ENCODE peak calls at places on chromosomes 12 and 14, in ten cellular contexts. G, X, S, L, U, E, O, H, D and V are unnamed samples.

GRCh38 chr12:129877383-129877782 is 26.4 kb downstream of the TMEM132D start:
- DNase-seq in G (no peak), X (no peak), S (no peak), L (no peak), U (no peak), E (no peak), O (no peak), H (no peak), D (no peak), V (no peak)

GRCh38 chr12:93524386-93525133 is 47.9 kb upstream of the SOCS2 start:
- DNase-seq in G (no peak), X (no peak), S (no peak), L (no peak), U (no peak), E (no peak), O (no peak), H (no peak), D (no peak), V (no peak)

GRCh38 chr12:101298426-101298825 is 18.5 kb downstream of the UTP20 start:
- DNase-seq in G (no peak), X (no peak), S (no peak), L (peak), U (no peak), E (no peak), O (no peak), H (no peak), D (no peak), V (no peak)

GRCh38 chr14:95320076-95320895 is 578 bp upstream of the CLMN start:
- DNase-seq in G (no peak), X (no peak), S (no peak), L (no peak), U (no peak), E (no peak), O (peak), H (no peak), D (no peak), V (no peak)

GRCh38 chr14:91369628-91370445 is 47.8 kb downstream of the CCDC88C start:
- DNase-seq in G (no peak), X (no peak), S (no peak), L (no peak), U (no peak), E (no peak), O (peak), H (peak), D (no peak), V (peak)

GRCh38 chr12:100251917-100252316 is 15.0 kb downstream of the DEPDC4 start:
- DNase-seq in G (no peak), X (no peak), S (no peak), L (no peak), U (no peak), E (no peak), O (no peak), H (no peak), D (peak), V (no peak)

GRCh38 chr14:40417777-40418401 is 985.7 kb upstream of the FBXO33 start:
- DNase-seq in G (no peak), X (peak), S (peak), L (peak), U (no peak), E (no peak), O (peak), H (no peak), D (no peak), V (peak)

GRCh38 chr12:96404683-96405082 is 4.4 kb upstream of the CDK17 start:
- DNase-seq in G (no peak), X (no peak), S (no peak), L (no peak), U (no peak), E (no peak), O (no peak), H (no peak), D (no peak), V (no peak)

GRCh38 chr12:68789144-68789878 is 18.7 kb upstream of the MDM2 start:
- DNase-seq in G (no peak), X (no peak), S (no peak), L (no peak), U (no peak), E (no peak), O (no peak), H (no peak), D (no peak), V (no peak)